ENCODE peak calls at places on chromosomes 12 and 14, in nine cellular contexts. B, Z, M, Y, R, F, G, N and L are unnamed samples.

GRCh38 chr12:109611223-109611622 is 37.6 kb downstream of the MVK start:
- DNase-seq in B (no peak), Z (no peak), M (no peak), Y (no peak), R (no peak), F (no peak), G (no peak), N (no peak), L (no peak)

GRCh38 chr12:101230547-101230946 is 20.5 kb upstream of the SLC5A8 start:
- DNase-seq in B (no peak), Z (no peak), M (no peak), Y (peak), R (no peak), F (no peak), G (peak), N (peak), L (peak)

GRCh38 chr12:132449565-132450390 is 40.2 kb upstream of the FBRSL1 start:
- DNase-seq in B (no peak), Z (no peak), M (no peak), Y (no peak), R (peak), F (no peak), G (no peak), N (no peak), L (no peak)

GRCh38 chr14:104237651-104238423 is 99.5 kb downstream of the KIF26A start:
- DNase-seq in B (no peak), Z (peak), M (no peak), Y (no peak), R (no peak), F (no peak), G (no peak), N (no peak), L (no peak)

GRCh38 chr12:50533971-50534370 is 29.2 kb downstream of the DIP2B start:
- DNase-seq in B (no peak), Z (no peak), M (no peak), Y (no peak), R (no peak), F (no peak), G (no peak), N (peak), L (no peak)

GRCh38 chr12:63869656-63870055 is 25.2 kb downstream of the SRGAP1 start:
- DNase-seq in B (no peak), Z (no peak), M (no peak), Y (peak), R (no peak), F (no peak), G (no peak), N (no peak), L (no peak)

GRCh38 chr12:7374423-7375144 is 69.4 kb downstream of the CD163L1 start:
- DNase-seq in B (peak), Z (no peak), M (peak), Y (peak), R (peak), F (no peak), G (peak), N (peak), L (peak)

GRCh38 chr12:120264511-120265202 is 873 bp downstream of the PXN start:
- DNase-seq in B (no peak), Z (no peak), M (no peak), Y (peak), R (peak), F (no peak), G (no peak), N (no peak), L (peak)

GRCh38 chr12:93886533-93887511 is 209.6 kb downstream of the CRADD start:
- DNase-seq in B (no peak), Z (no peak), M (no peak), Y (no peak), R (no peak), F (no peak), G (no peak), N (no peak), L (no peak)

GRCh38 chr12:5432011-5432400 is at the start of gene NTF3:
- DNase-seq in B (no peak), Z (peak), M (peak), Y (no peak), R (no peak), F (no peak), G (peak), N (peak), L (no peak)

DNA sequence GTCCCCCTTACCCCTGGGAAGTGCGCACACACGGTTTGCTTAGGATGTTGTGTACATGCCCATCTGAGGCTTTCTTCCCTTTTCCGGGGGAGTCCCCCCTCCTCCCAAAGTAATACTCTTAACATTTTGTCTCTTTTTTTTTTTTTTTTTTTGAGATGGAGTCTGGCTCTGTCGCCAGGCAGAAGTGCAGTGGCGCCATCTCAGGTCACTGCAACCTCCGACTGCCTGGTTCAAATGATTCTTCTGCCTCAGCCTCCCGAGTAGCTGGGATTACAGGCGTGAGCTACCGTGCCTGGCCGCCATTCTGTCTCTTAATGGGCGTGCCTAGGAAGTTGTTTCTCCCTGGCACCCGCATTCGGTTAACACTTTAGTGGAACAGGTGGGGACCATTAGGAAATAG is 4.5 kb upstream of the GMFB start:
- DNase-seq in B (peak), Z (no peak), M (peak), Y (no peak), R (peak), F (no peak), G (no peak), N (no peak), L (no peak)
- TF ChIP-seq CTCF in B (no peak), Z (no peak), M (no peak), Y (peak), R (no peak), F (no peak), G (no peak), N (no peak), L (no peak)

DNA sequence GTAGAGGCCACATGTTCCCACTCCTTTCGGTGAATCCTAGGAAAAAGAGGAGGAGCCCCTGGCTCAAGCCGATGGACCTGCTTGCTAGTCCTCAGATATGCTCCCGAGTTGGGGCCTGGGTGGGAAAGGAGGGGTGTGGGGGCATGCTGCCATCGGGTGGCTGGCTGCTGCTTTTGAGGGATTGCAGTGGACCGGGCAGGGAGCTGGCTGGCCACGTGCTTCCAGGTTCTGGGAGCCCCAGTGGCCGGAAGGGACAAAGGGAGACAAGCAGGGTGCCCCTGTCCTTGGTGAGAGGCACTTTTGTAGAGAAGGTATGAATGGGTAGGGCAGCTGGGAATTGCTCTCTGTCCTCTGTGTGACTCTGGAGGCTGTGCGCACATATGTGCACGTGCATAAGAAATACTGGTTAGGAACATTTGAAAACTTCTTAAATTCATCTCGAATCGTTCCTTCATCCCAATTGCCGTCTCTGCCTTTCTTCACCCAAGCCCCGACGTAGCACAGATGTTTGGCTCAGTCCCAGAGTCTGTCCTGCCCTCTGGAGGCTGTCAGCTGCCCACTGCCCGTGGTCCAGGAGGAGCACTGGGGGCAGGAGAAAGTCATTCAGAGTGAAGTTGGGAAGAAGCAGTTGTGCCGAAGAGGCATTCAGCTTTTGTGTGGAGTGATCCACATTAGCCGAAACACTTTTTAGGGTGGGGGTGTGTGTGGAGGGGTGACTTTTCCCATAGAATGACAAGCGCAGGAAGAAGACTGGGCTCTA is 124.7 kb downstream of the TSPAN9 start:
- DNase-seq in B (no peak), Z (no peak), M (no peak), Y (no peak), R (no peak), F (no peak), G (no peak), N (no peak), L (no peak)
- TF ChIP-seq CTCF in B (no peak), Z (no peak), M (no peak), Y (no peak), R (no peak), F (no peak), G (no peak), N (no peak), L (no peak)

GRCh38 chr12:100159391-100160104 is 16.9 kb upstream of the BLTP3B start:
- DNase-seq in B (no peak), Z (no peak), M (no peak), Y (no peak), R (no peak), F (no peak), G (no peak), N (no peak), L (no peak)

GRCh38 chr12:100166232-100166631 is 23.6 kb upstream of the BLTP3B start:
- DNase-seq in B (no peak), Z (no peak), M (no peak), Y (no peak), R (no peak), F (no peak), G (no peak), N (no peak), L (no peak)

GRCh38 chr12:100165356-100165755 is 22.7 kb upstream of the BLTP3B start:
- DNase-seq in B (no peak), Z (no peak), M (no peak), Y (no peak), R (no peak), F (no peak), G (no peak), N (no peak), L (no peak)

GRCh38 chr12:100164153-100164704 is 21.6 kb upstream of the BLTP3B start:
- DNase-seq in B (no peak), Z (no peak), M (no peak), Y (no peak), R (no peak), F (no peak), G (no peak), N (no peak), L (no peak)

DNA sequence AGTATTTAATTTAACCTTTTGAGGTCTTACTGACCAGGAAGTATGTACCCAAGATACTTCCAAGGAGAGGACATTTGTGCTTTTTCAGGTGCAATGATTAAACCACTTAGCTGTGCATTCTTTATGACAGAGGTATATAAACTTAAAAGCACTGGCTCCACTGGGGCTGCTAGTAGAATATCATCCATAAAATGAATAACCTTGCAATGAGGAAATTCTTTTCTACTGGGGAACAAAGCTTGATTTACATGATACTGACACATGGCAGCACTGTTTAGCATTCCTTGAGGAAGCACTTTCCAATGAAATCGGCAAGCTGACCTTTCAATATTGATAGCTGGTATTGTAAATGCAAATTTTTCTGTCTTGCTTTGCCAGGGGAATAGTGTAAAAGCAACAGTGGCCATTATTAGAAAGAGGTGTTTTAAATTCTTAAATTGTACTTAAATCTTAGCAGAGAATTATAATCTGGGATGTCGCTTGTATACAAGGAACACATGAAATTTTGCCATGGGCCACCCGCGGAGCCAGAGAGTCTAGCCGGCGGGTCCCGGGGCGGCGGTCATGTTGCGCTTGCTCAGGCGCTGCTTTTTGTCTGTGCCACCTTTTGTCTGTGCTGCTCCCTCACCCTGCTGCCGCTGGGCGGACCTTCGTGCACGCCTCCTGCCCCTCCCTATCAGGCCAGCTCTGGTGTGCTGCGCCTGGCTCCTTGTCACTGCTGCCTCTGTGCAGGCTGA is 20.9 kb upstream of the BLTP3B start:
- DNase-seq in B (peak), Z (peak), M (peak), Y (peak), R (peak), F (peak), G (peak), N (peak), L (peak)
- TF ChIP-seq CTCF in B (no peak), Z (peak), M (no peak), Y (peak), R (peak), F (no peak), G (no peak), N (peak), L (no peak)

GRCh38 chr14:52552063-52552988 is at the start of the genes GPR137C and TXNDC16:
- DNase-seq in B (peak), Z (peak), M (peak), Y (peak), R (peak), F (peak), G (peak), N (peak), L (peak)

GRCh38 chr14:52553002-52553670 is 500 bp downstream of the GPR137C start:
- DNase-seq in B (no peak), Z (peak), M (peak), Y (peak), R (peak), F (peak), G (peak), N (peak), L (peak)

GRCh38 chr14:52551205-52551604 is 1.1 kb downstream of the TXNDC16 start:
- DNase-seq in B (no peak), Z (no peak), M (no peak), Y (no peak), R (no peak), F (no peak), G (no peak), N (no peak), L (peak)

GRCh38 chr14:52551696-52552062 is 626 bp downstream of the TXNDC16 start:
- DNase-seq in B (peak), Z (no peak), M (no peak), Y (peak), R (no peak), F (no peak), G (peak), N (peak), L (peak)

GRCh38 chr14:52553671-52554575 is 1.3 kb downstream of the GPR137C start:
- DNase-seq in B (peak), Z (peak), M (peak), Y (peak), R (peak), F (peak), G (peak), N (peak), L (peak)
- TF ChIP-seq CTCF in B (no peak), Z (no peak), M (no peak), Y (no peak), R (no peak), F (no peak), G (no peak), N (peak), L (no peak)

GRCh38 chr12:118034429-118035193 is 18.1 kb downstream of the RFC5 start:
- DNase-seq in B (peak), Z (no peak), M (peak), Y (peak), R (no peak), F (no peak), G (peak), N (peak), L (peak)
- TF ChIP-seq CTCF in B (peak), Z (peak), M (no peak), Y (peak), R (no peak), F (no peak), G (peak), N (peak), L (peak)

GRCh38 chr14:73759183-73759713 is 45.1 kb upstream of the PNMA1 start:
- DNase-seq in B (no peak), Z (peak), M (peak), Y (no peak), R (peak), F (peak), G (peak), N (peak), L (peak)

GRCh38 chr14:73757876-73758391 is 43.8 kb upstream of the PNMA1 start:
- DNase-seq in B (no peak), Z (no peak), M (no peak), Y (no peak), R (no peak), F (no peak), G (no peak), N (no peak), L (no peak)

GRCh38 chr14:73759714-73760597 is 45.8 kb upstream of the PNMA1 start:
- DNase-seq in B (peak), Z (peak), M (peak), Y (peak), R (peak), F (peak), G (peak), N (peak), L (peak)

GRCh38 chr14:73757381-73757780 is 43.2 kb upstream of the PNMA1 start:
- DNase-seq in B (no peak), Z (no peak), M (no peak), Y (no peak), R (no peak), F (no peak), G (no peak), N (no peak), L (no peak)

GRCh38 chr14:73758392-73759182 is 44.4 kb upstream of the PNMA1 start:
- DNase-seq in B (peak), Z (peak), M (peak), Y (peak), R (peak), F (peak), G (peak), N (peak), L (peak)
- TF ChIP-seq CTCF in B (peak), Z (peak), M (peak), Y (peak), R (peak), F (peak), G (peak), N (peak), L (peak)